ENCODE peak calls at places on chromosomes 11 and 22, in four cellular contexts. I is H9, Z is IMR-90, C is H1. E is an unnamed sample.

GRCh38 chr22:19669570-19669969 is 44.7 kb upstream of the SEPTIN5 start:
- DNase-seq in I (no peak), C (no peak), Z (no peak), E (no peak)

GRCh38 chr11:62925308-62925707 is 4.1 kb upstream of the CHRM1 start:
- DNase-seq in I (peak), C (peak), Z (no peak), E (peak)

GRCh38 chr11:67601098-67601497 is 5.6 kb upstream of the NDUFV1 start:
- DNase-seq in C (no peak), I (no peak), Z (no peak), E (no peak)

GRCh38 chr11:26551186-26551801 is 20.8 kb downstream of the MUC15 start:
- DNase-seq in I (no peak), Z (peak), C (no peak), E (peak)

GRCh38 chr11:44565746-44566558 is 489 bp downstream of the CD82 start:
- DNase-seq in I (peak), C (no peak), Z (no peak), E (peak)

GRCh38 chr22:26406118-26406517 is 22.9 kb upstream of the ASPHD2 start:
- DNase-seq in C (no peak), Z (peak), I (no peak), E (peak)

GRCh38 chr22:46099740-46100139 is 50.6 kb upstream of the PPARA start:
- DNase-seq in Z (no peak), I (no peak), C (no peak), E (no peak)

GRCh38 chr11:67379061-67380058 is 6.0 kb upstream of the CLCF1 start:
- DNase-seq in Z (no peak), I (no peak), C (no peak), E (no peak)

GRCh38 chr11:95068549-95068948 is 1.8 kb downstream of the SRSF8 start:
- DNase-seq in Z (peak), C (no peak), I (peak), E (peak)

GRCh38 chr11:84687433-84687832 is 939.7 kb downstream of the DLG2 start:
- DNase-seq in Z (no peak), I (no peak), C (no peak), E (no peak)

GRCh38 chr22:32733900-32734299 is 67.6 kb upstream of the TIMP3 start:
- DNase-seq in C (no peak), I (no peak), Z (no peak), E (no peak)

GRCh38 chr22:24976442-24977218 is 24.1 kb downstream of the KIAA1671 start:
- DNase-seq in C (no peak), Z (no peak), I (no peak), E (no peak)

GRCh38 chr11:40094954-40095353 is 1364.5 kb downstream of the LRRC4C start:
- DNase-seq in Z (no peak), C (no peak), I (no peak), E (no peak)

GRCh38 chr11:18065572-18065971 is 19.5 kb upstream of the TPH1 start:
- DNase-seq in I (no peak), Z (no peak), C (no peak), E (no peak)

GRCh38 chr11:82229346-82229745 is 504.3 kb downstream of the FAM181B start:
- DNase-seq in Z (no peak), I (no peak), C (no peak), E (peak)

GRCh38 chr11:95522871-95523270 is 266.7 kb downstream of the FAM76B start:
- DNase-seq in C (no peak), Z (peak), I (no peak), E (no peak)

GRCh38 chr22:35430897-35431322 is 31.0 kb downstream of the MCM5 start:
- DNase-seq in Z (peak), I (peak), C (peak), E (peak)

GRCh38 chr11:57598831-57599155 is 1.3 kb downstream of the SERPING1 start:
- DNase-seq in C (no peak), Z (peak), I (no peak), E (peak)

GRCh38 chr11:133835258-133836075 is 9.8 kb downstream of the SPATA19 start:
- DNase-seq in C (peak), Z (peak), I (peak), E (peak)

GRCh38 chr22:47067331-47067890 is 305.0 kb downstream of the TBC1D22A start:
- DNase-seq in Z (no peak), I (peak), C (no peak), E (no peak)

GRCh38 chr11:21460082-21460481 is 732.8 kb upstream of the ANO5 start:
- DNase-seq in I (no peak), C (no peak), Z (no peak), E (no peak)

GRCh38 chr11:4809246-4809645 is 5.1 kb upstream of the OR52R1 start:
- DNase-seq in Z (no peak), I (no peak), C (no peak), E (no peak)

GRCh38 chr11:1236316-1237127 is 13.7 kb downstream of the MUC5B start:
- DNase-seq in I (peak), C (peak), Z (no peak), E (no peak)

GRCh38 chr22:31185056-31185455 is 25.1 kb downstream of the RNF185 start:
- DNase-seq in Z (peak), I (no peak), C (no peak), E (no peak)

GRCh38 chr11:114779189-114779588 is 100.9 kb downstream of the NXPE2 start:
- DNase-seq in I (no peak), C (no peak), Z (no peak), E (no peak)

GRCh38 chr22:33555814-33556522 is 364.3 kb downstream of the LARGE1 start:
- DNase-seq in I (no peak), Z (no peak), C (no peak), E (no peak)

GRCh38 chr22:37747715-37748100 is 50.9 kb downstream of the TRIOBP start:
- DNase-seq in Z (no peak), I (no peak), C (no peak), E (no peak)

GRCh38 chr11:83051760-83052671 is 19.7 kb downstream of the RAB30 start:
- DNase-seq in Z (peak), C (no peak), I (no peak), E (no peak)

GRCh38 chr22:50544746-50545253 is 899 bp upstream of the KLHDC7B start:
- DNase-seq in Z (no peak), I (no peak), C (no peak), E (no peak)

GRCh38 chr11:72781313-72782080 is 12.3 kb downstream of the STARD10 start:
- DNase-seq in Z (no peak), I (peak), C (peak), E (peak)
- H4K8ac ChIP-seq in Z (no peak), I (no peak), C (no peak), E (no peak)

DNA sequence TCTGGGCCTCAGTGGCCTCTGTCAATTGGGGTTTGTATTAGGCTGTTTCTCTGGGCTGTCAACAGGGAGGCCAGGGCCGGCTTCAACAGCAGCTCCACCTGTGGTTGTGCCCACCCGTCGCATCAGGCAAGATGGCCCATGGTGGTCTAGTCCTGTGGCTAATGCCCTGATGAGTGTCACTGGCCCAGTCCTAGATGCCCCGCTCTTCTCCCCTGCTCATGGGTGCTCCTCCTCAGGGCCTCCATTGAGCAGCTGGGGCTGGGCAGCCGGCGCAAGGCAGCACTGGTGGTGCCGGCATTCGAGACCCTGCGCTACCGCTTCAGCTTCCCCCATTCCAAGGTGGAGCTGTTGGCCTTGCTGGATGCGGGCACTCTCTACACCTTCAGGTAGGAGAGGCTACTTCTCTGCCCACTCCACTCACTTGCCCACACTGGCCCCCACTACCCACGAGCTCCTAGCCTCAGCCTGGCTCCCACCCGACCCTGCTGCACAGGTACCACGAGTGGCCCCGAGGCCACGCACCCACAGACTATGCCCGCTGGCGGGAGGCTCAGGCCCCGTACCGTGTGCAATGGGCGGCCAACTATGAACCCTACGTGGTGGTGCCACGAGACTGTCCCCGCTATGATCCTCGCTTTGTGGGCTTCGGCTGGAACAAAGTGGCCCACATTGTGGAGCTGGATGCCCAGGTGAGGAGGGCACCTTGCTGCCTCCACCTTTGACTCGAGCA is 5.4 kb downstream of the LARGE2 start:
- DNase-seq in C (no peak), Z (no peak), I (peak), E (no peak)
- H4K5ac ChIP-seq in C (no peak), Z (no peak), I (no peak), E (no peak)

DNA sequence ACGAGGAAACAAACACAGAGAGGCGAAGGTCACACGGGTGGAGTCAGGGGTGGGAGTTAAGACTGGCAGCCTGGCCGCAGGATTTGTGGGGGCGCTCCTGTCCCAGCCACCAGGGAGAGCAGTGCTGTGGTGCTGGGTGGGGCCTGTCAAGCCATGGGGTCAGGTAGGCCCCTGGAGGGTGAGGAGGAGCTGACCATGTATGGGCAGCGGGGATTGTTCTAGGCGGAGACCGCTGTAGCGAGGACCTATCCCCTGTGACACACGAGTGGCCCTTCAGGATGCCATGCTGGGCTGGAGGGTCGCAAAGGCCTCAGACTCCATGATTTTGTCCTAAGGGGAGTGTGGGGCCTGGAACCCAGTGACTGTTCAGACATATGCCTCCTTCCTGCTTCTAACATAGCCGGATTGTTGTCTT is 1.6 kb upstream of the RPS19BP1 start:
- DNase-seq in Z (no peak), C (no peak), I (peak), E (no peak)
- H4K8ac ChIP-seq in Z (peak), C (peak), I (no peak), E (no peak)

GRCh38 chr22:23791737-23792645 is 5.2 kb downstream of the SMARCB1 start:
- DNase-seq in Z (no peak), C (no peak), I (no peak), E (no peak)
- H4K5ac ChIP-seq in Z (no peak), C (no peak), I (no peak), E (no peak)

GRCh38 chr11:20360650-20361049 is 2.9 kb upstream of the HTATIP2 start:
- DNase-seq in I (no peak), Z (peak), C (no peak), E (no peak)

GRCh38 chr11:20364412-20364792 is 888 bp downstream of the HTATIP2 start:
- DNase-seq in I (peak), Z (no peak), C (no peak), E (no peak)

GRCh38 chr11:20363149-20363499 is 390 bp upstream of the HTATIP2 start:
- DNase-seq in Z (no peak), C (no peak), I (no peak), E (no peak)

GRCh38 chr11:20362481-20362880 is 1.0 kb upstream of the HTATIP2 start:
- DNase-seq in C (no peak), Z (no peak), I (no peak), E (no peak)

DNA sequence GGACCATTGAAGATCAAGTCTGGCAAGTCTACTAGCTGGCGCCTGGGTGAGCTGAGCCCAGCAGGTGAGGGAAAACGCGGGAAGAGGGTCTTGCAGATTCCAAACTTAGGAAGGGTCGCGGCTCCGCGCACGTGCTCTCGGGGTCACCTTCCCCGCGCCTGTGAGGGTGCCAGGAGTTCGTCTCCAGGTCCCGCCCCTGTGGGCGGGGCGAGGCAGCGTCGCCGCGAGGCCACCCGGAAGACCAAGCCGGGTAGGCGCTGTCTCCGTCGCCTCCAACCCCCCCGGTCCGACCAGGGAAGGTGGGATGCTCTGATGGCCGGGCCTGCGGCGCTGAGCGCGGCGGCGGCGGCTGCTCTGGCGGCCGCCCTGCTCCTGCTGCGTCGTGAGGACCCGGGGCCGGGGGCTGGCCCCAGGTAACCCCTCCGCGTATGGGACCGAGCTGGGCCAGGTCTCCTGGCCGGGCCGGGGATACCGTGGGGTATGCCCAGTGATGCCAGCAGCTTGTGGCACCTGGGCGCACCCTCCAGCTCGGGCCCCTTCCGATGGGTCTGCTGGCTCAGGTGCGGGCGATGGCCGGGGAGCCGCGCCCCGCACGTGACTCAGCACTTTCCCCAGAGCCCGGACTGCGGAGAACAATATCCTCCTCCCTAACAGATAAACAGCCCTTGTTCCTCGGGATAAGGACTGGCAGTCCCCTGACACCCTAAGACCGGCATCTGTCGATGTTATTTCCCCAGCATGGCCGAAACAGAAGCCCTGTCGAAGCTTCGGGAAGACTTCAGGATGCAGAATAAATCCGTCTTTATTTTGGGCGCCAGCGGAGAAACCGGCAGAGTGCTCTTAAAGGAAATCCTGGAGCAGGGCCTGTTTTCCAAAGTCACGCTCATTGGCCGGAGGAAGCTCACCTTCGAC is at the start of gene HTATIP2:
- DNase-seq in I (peak), Z (peak), C (peak), E (peak)
- H4K8ac ChIP-seq in I (no peak), Z (peak), C (peak), E (peak)

DNA sequence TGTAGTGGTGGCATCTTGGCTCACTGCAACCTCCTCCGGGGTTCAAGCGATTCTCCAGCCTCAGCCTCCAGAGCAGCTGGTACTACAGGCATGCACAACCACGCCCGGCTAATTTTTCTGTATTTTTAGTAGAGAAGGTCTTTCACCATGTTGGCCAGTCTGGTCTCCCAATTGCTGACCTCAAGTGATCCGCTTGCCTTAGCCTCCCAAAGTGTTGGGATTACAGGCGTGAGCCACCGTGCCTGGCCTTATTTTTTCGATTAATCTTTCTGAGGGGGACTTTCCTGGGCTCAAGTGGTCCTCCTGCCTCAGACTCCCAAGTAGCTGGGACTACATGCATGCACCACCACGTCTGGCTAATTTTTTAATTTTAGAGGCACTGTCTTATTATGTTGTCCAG is 5.6 kb downstream of the SNU13 start:
- DNase-seq in I (no peak), Z (no peak), C (no peak), E (no peak)
- H4K5ac ChIP-seq in I (no peak), Z (peak), C (no peak), E (no peak)

GRCh38 chr11:64863381-64864060 is 14.9 kb downstream of the EHD1 start:
- DNase-seq in Z (no peak), C (peak), I (no peak), E (no peak)

GRCh38 chr11:64866173-64866491 is 12.3 kb downstream of the EHD1 start:
- DNase-seq in Z (no peak), C (no peak), I (no peak), E (no peak)

GRCh38 chr11:64864135-64864472 is 14.3 kb downstream of the EHD1 start:
- DNase-seq in I (no peak), C (peak), Z (no peak), E (no peak)

GRCh38 chr11:64865286-64866172 is 12.9 kb downstream of the EHD1 start:
- DNase-seq in I (no peak), Z (peak), C (no peak), E (no peak)

DNA sequence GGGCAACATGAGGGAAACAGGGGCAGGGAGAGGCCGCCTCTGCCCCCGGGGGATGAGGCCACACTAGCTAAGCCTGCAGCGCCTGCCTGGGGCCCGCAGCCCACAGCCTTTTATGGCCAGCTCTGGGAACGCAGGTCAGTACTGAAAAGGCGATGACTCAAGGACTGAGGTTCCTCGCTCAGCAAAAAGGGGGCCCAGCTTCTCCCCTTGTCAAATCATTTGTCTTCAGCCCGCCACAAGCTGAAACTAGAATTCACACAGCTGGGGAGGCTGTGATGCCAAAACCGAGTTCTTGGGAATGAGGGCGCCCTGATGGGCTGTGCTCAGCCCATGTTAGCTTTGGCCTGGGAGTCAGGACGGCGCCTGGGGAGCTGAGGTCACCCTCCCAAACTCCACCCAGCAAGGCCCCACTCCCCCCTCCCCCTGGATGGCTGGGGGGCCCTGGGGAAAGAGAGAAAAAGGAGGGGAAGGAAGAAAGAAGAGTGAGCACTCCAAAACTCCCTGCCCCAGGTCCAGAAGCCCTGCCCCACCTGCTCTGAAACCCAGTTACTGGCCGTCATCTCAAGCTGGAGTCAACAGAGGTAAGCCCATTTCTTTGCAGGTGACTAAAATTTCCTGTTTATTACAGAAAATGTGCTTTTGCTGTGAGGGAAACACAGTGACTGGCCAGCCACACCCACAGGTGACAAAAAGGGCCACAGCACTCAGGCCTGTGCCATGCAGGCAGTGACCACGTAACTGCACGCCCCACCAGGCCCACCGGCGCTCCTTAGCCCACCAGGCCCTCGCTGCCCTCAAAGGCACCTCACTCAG is 13.7 kb downstream of the EHD1 start:
- DNase-seq in Z (peak), C (no peak), I (no peak), E (no peak)
- H4K8ac ChIP-seq in Z (peak), C (peak), I (no peak), E (no peak)

GRCh38 chr11:59629996-59630395 is 14.4 kb upstream of the OSBP start:
- DNase-seq in C (no peak), I (no peak), Z (no peak), E (no peak)
- H4K5ac ChIP-seq in C (no peak), I (no peak), Z (no peak), E (no peak)

GRCh38 chr11:75745807-75746206 is 22.8 kb upstream of the DGAT2 start:
- DNase-seq in I (no peak), Z (no peak), C (no peak), E (no peak)
- H4K8ac ChIP-seq in I (no peak), Z (no peak), C (no peak), E (no peak)

DNA sequence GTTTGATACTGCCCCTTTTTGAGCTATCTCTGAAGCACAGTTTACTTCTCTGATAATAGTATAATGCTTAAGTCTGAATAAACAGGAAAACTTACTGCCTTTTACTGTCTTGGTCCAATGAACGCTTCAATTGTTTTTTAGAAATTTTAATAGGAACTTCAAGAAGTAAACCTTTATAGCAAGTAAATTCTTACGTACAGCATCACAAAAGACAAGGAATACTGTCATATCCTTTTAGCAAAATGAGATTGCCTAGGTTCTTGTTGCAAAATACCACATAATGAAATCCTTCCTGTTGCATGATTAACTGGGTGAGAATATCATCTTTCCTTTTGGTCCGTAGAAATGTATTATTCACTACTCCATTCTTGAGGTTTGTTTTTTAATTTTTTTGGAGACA is 22.3 kb upstream of the HIKESHI start:
- DNase-seq in Z (no peak), I (no peak), C (no peak), E (no peak)
- H4K5ac ChIP-seq in Z (no peak), I (no peak), C (no peak), E (no peak)